ENCODE peak calls at places on chromosome 13, in seven cellular contexts. K is osteocyte; D is AG09309; I is hepatic stellate cell; B is cardiac fibroblast; C is naive thymus-derived CD8-positive, alpha-beta T cell; H is fibroblast of the conjunctiva. O is an unnamed sample.
A peak's percentile ranks its signal among the peaks of the same experiment; 100 is the strongest.

GRCh38 chr13:44561352-44561751 is 14.8 kb downstream of the TSC22D1 start:
- DNase-seq in K (no peak), D (no peak), I (no peak), B (no peak), C (no peak), H (no peak), O (no peak)

GRCh38 chr13:19818223-19818842 is 35.6 kb upstream of the PSPC1 start:
- DNase-seq in K (no peak), D (no peak), I (no peak), B (no peak), C (no peak), H (no peak), O (no peak)

GRCh38 chr13:21541271-21541670 is 62.7 kb downstream of the MICU2 start:
- DNase-seq in K (no peak), D (no peak), I (no peak), B (no peak), C (no peak), H (no peak), O (no peak)

GRCh38 chr13:36548129-36548528 is 115.8 kb downstream of the CCNA1 start:
- DNase-seq in K (no peak), D (no peak), I (no peak), B (no peak), C (no peak), H (no peak), O (no peak)

GRCh38 chr13:26599403-26599802 is 41.9 kb downstream of the WASF3 start:
- DNase-seq in K (no peak), D (no peak), I (no peak), B (no peak), C (no peak), H (no peak), O (no peak)

GRCh38 chr13:93861818-93862217 is 617.7 kb downstream of the DCT start:
- DNase-seq in K (no peak), D (peak; percentile 32), I (peak; percentile 1), B (peak; percentile 61), C (no peak), H (no peak), O (peak; percentile 25)

GRCh38 chr13:92187378-92187989 is 789.1 kb downstream of the GPC5 start:
- DNase-seq in K (no peak), D (no peak), I (peak; percentile 33), B (peak; percentile 49), C (no peak), H (no peak), O (peak; percentile 67)

GRCh38 chr13:114090476-114090875 is 41.9 kb downstream of the RASA3 start:
- DNase-seq in K (no peak), D (no peak), I (no peak), B (no peak), C (no peak), H (no peak), O (no peak)

GRCh38 chr13:34884366-34884765 is 57.7 kb upstream of the NBEA start:
- DNase-seq in K (no peak), D (no peak), I (no peak), B (no peak), C (no peak), H (no peak), O (no peak)

GRCh38 chr13:27968316-27969072 is 621 bp downstream of the CDX2 start:
- DNase-seq in K (peak; percentile 82), D (no peak), I (no peak), B (no peak), C (no peak), H (no peak), O (no peak)

GRCh38 chr13:112908342-112908741 is 60.7 kb upstream of the MCF2L start:
- DNase-seq in K (no peak), D (no peak), I (no peak), B (no peak), C (no peak), H (no peak), O (no peak)

GRCh38 chr13:107238262-107238661 is 670.3 kb upstream of the ARGLU1 start:
- DNase-seq in K (no peak), D (no peak), I (no peak), B (no peak), C (no peak), H (no peak), O (no peak)

GRCh38 chr13:98571955-98572662 is 4.8 kb downstream of the STK24 start:
- DNase-seq in K (no peak), D (peak; percentile 57), I (no peak), B (peak; percentile 50), C (no peak), H (peak; percentile 64), O (peak; percentile 71)

GRCh38 chr13:29771247-29771646 is 79.2 kb downstream of the UBL3 start:
- DNase-seq in K (no peak), D (no peak), I (no peak), B (peak; percentile 68), C (no peak), H (peak; percentile 27), O (no peak)

GRCh38 chr13:23609414-23610186 is 39.4 kb downstream of the TNFRSF19 start:
- DNase-seq in K (no peak), D (no peak), I (no peak), B (peak; percentile 62), C (no peak), H (peak; percentile 46), O (peak; percentile 65)

GRCh38 chr13:110350509-110350908 is 43.4 kb downstream of the COL4A2 start:
- DNase-seq in K (no peak), D (no peak), I (no peak), B (no peak), C (no peak), H (no peak), O (no peak)

O was measured in GM03348.